ENCODE peak calls at places on chromosomes 2 and 18, in four cellular contexts. P, C, A and F are unnamed samples.

GRCh38 chr2:1736997-1737480 is 7.3 kb downstream of the PXDN start:
- DNase-seq in P (no peak), C (no peak), A (no peak), F (no peak)

GRCh38 chr2:8328189-8328588 is 353.7 kb upstream of the ID2 start:
- DNase-seq in P (no peak), C (no peak), A (no peak), F (no peak)

GRCh38 chr2:239165206-239165831 is 235.5 kb downstream of the HDAC4 start:
- DNase-seq in P (no peak), C (no peak), A (no peak), F (no peak)

GRCh38 chr18:10252952-10253680 is 201.3 kb upstream of the APCDD1 start:
- DNase-seq in P (no peak), C (no peak), A (no peak), F (no peak)

GRCh38 chr2:4174796-4175195 is 471.4 kb downstream of the DCDC2C start:
- DNase-seq in P (no peak), C (no peak), A (no peak), F (no peak)

GRCh38 chr2:171968509-171968908 is 31.2 kb upstream of the METAP1D start:
- DNase-seq in P (no peak), C (no peak), A (no peak), F (no peak)

GRCh38 chr2:186532891-186533290 is 46.8 kb downstream of the ZC3H15 start:
- DNase-seq in P (no peak), C (no peak), A (no peak), F (no peak)

GRCh38 chr18:49862656-49863385 is 49.5 kb upstream of the ACAA2 start:
- DNase-seq in P (no peak), C (peak), A (no peak), F (no peak)

GRCh38 chr2:100260712-100261620 is 61.3 kb downstream of the LONRF2 start:
- DNase-seq in P (peak), C (peak), A (no peak), F (no peak)

GRCh38 chr2:147554708-147555107 is 290.1 kb upstream of the ACVR2A start:
- DNase-seq in P (no peak), C (no peak), A (no peak), F (no peak)